ENCODE peak calls at places on chromosomes 12 and 14, in ten cellular contexts. One of them, this sample, is unnamed.

GRCh38 chr14:84162658-84163057 is 1367.3 kb upstream of the FLRT2 start:
- DNase-seq in GM10248: no peak
- DNase-seq in heart left ventricle: no peak
- DNase-seq in GM20000: no peak
- DNase-seq in progenitor cell of endocrine pancreas: no peak
- DNase-seq in endothelial cell: no peak
- DNase-seq in thoracic aorta: no peak
- DNase-seq in heart right ventricle: no peak
- DNase-seq in stomach: no peak
- DNase-seq in psoas muscle: no peak
- DNase-seq in this sample: no peak

GRCh38 chr12:91267039-91267438 is 84.4 kb upstream of the DCN start:
- DNase-seq in heart right ventricle: no peak
- DNase-seq in endothelial cell: no peak
- DNase-seq in psoas muscle: no peak
- DNase-seq in GM20000: no peak
- DNase-seq in GM10248: no peak
- DNase-seq in heart left ventricle: no peak
- DNase-seq in stomach: no peak
- DNase-seq in thoracic aorta: no peak
- DNase-seq in progenitor cell of endocrine pancreas: no peak
- DNase-seq in this sample: no peak

GRCh38 chr12:120080043-120080400 is 36.5 kb downstream of the RAB35 start:
- DNase-seq in stomach: no peak
- DNase-seq in GM20000: no peak
- DNase-seq in thoracic aorta: no peak
- DNase-seq in endothelial cell: no peak
- DNase-seq in heart left ventricle: no peak
- DNase-seq in heart right ventricle: no peak
- DNase-seq in GM10248: no peak
- DNase-seq in progenitor cell of endocrine pancreas: no peak
- DNase-seq in psoas muscle: no peak
- DNase-seq in this sample: no peak

GRCh38 chr14:55731881-55732498 is 152.0 kb downstream of the KTN1 start:
- DNase-seq in endothelial cell: peak
- DNase-seq in stomach: peak
- DNase-seq in GM20000: peak
- DNase-seq in progenitor cell of endocrine pancreas: peak
- DNase-seq in thoracic aorta: no peak
- DNase-seq in GM10248: no peak
- DNase-seq in heart left ventricle: no peak
- DNase-seq in psoas muscle: no peak
- DNase-seq in heart right ventricle: peak
- DNase-seq in this sample: no peak

GRCh38 chr12:58804749-58805148 is 115.6 kb downstream of the LRIG3 start:
- DNase-seq in endothelial cell: no peak
- DNase-seq in GM10248: no peak
- DNase-seq in thoracic aorta: no peak
- DNase-seq in psoas muscle: no peak
- DNase-seq in heart left ventricle: no peak
- DNase-seq in heart right ventricle: no peak
- DNase-seq in stomach: no peak
- DNase-seq in GM20000: peak
- DNase-seq in progenitor cell of endocrine pancreas: no peak
- DNase-seq in this sample: no peak

GRCh38 chr12:108826807-108827721 is 30.3 kb downstream of the SSH1 start:
- DNase-seq in endothelial cell: no peak
- DNase-seq in heart right ventricle: no peak
- DNase-seq in GM20000: no peak
- DNase-seq in GM10248: no peak
- DNase-seq in thoracic aorta: no peak
- DNase-seq in stomach: no peak
- DNase-seq in psoas muscle: no peak
- DNase-seq in heart left ventricle: no peak
- DNase-seq in progenitor cell of endocrine pancreas: no peak
- DNase-seq in this sample: no peak

GRCh38 chr12:14057895-14058294 is 76.5 kb upstream of the GRIN2B start:
- DNase-seq in stomach: no peak
- DNase-seq in endothelial cell: no peak
- DNase-seq in GM10248: no peak
- DNase-seq in thoracic aorta: no peak
- DNase-seq in heart right ventricle: no peak
- DNase-seq in progenitor cell of endocrine pancreas: no peak
- DNase-seq in heart left ventricle: no peak
- DNase-seq in psoas muscle: no peak
- DNase-seq in GM20000: no peak
- DNase-seq in this sample: no peak

GRCh38 chr12:109277899-109278762 is 31.0 kb downstream of the FOXN4 start:
- DNase-seq in heart left ventricle: no peak
- DNase-seq in psoas muscle: peak
- DNase-seq in stomach: no peak
- DNase-seq in heart right ventricle: no peak
- DNase-seq in thoracic aorta: no peak
- DNase-seq in GM10248: no peak
- DNase-seq in GM20000: no peak
- DNase-seq in progenitor cell of endocrine pancreas: no peak
- DNase-seq in endothelial cell: no peak
- DNase-seq in this sample: no peak

GRCh38 chr14:48693793-48694192 is 892.4 kb downstream of the RPS29 start:
- DNase-seq in heart left ventricle: no peak
- DNase-seq in progenitor cell of endocrine pancreas: no peak
- DNase-seq in stomach: no peak
- DNase-seq in endothelial cell: no peak
- DNase-seq in GM10248: no peak
- DNase-seq in thoracic aorta: no peak
- DNase-seq in heart right ventricle: no peak
- DNase-seq in GM20000: no peak
- DNase-seq in psoas muscle: no peak
- DNase-seq in this sample: no peak

GRCh38 chr14:48686650-48687049 is 899.5 kb downstream of the RPS29 start:
- DNase-seq in progenitor cell of endocrine pancreas: no peak
- DNase-seq in stomach: no peak
- DNase-seq in heart right ventricle: no peak
- DNase-seq in GM20000: no peak
- DNase-seq in thoracic aorta: no peak
- DNase-seq in endothelial cell: no peak
- DNase-seq in heart left ventricle: no peak
- DNase-seq in GM10248: no peak
- DNase-seq in psoas muscle: no peak
- DNase-seq in this sample: no peak

DNA sequence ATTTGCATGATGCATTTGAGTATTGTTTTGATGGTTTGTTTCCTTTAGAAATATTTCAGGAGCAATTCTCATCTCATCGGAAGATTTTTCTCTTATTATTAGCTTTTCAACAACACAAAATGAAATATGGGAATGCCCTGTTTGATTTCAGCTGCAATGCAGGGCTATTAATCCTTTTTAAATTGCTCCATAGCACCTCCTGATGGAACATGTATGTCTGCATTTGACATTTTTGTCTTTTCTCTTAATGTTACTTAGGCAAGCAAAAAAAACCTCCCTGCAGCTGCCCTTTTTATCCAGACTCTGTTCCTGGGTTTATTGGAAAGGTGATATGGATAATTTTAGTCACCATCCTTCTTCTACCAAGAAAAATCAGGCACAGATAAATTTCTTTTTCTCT is 895.8 kb downstream of the RPS29 start:
- DNase-seq in heart right ventricle: no peak
- DNase-seq in GM20000: no peak
- DNase-seq in endothelial cell: no peak
- DNase-seq in psoas muscle: no peak
- DNase-seq in progenitor cell of endocrine pancreas: no peak
- DNase-seq in thoracic aorta: no peak
- DNase-seq in stomach: no peak
- DNase-seq in heart left ventricle: no peak
- DNase-seq in GM10248: no peak
- DNase-seq in this sample: no peak
- TF ChIP-seq CTCF in heart right ventricle: no peak
- TF ChIP-seq CTCF in GM20000: no peak
- TF ChIP-seq CTCF in endothelial cell: no peak
- TF ChIP-seq CTCF in psoas muscle: no peak
- TF ChIP-seq CTCF in progenitor cell of endocrine pancreas: peak
- TF ChIP-seq CTCF in thoracic aorta: no peak
- TF ChIP-seq CTCF in stomach: no peak
- TF ChIP-seq CTCF in heart left ventricle: no peak
- TF ChIP-seq CTCF in GM10248: no peak
- TF ChIP-seq CTCF in this sample: no peak

GRCh38 chr14:22483863-22484593 is 105.0 kb downstream of the DAD1 start:
- DNase-seq in GM10248: no peak
- DNase-seq in endothelial cell: no peak
- DNase-seq in progenitor cell of endocrine pancreas: no peak
- DNase-seq in thoracic aorta: no peak
- DNase-seq in GM20000: no peak
- DNase-seq in psoas muscle: no peak
- DNase-seq in stomach: no peak
- DNase-seq in heart left ventricle: no peak
- DNase-seq in heart right ventricle: no peak
- DNase-seq in this sample: no peak
- TF ChIP-seq CTCF in GM10248: no peak
- TF ChIP-seq CTCF in endothelial cell: no peak
- TF ChIP-seq CTCF in progenitor cell of endocrine pancreas: no peak
- TF ChIP-seq CTCF in thoracic aorta: no peak
- TF ChIP-seq CTCF in GM20000: no peak
- TF ChIP-seq CTCF in psoas muscle: no peak
- TF ChIP-seq CTCF in stomach: no peak
- TF ChIP-seq CTCF in heart left ventricle: no peak
- TF ChIP-seq CTCF in heart right ventricle: no peak
- TF ChIP-seq CTCF in this sample: no peak

DNA sequence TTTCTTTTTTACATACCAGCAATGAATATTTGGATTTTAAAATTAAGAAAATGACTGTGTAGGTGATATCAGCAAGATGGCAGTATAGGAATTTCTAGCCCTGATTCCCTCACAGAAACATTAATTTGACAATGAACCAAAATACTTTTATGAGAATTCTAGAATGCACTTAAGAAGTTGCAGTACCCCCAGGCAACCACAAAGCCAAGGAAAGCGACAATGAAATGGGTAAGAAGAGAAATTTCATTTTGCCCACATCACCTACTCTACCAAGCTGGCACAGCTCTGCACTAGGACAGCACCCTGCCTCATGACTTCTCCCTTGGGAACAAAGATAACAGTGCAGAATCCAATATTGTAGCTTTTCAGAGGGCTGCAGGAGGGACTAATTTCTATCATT is 6.6 kb downstream of the OR9K2 start:
- DNase-seq in GM10248: no peak
- DNase-seq in GM20000: no peak
- DNase-seq in progenitor cell of endocrine pancreas: no peak
- DNase-seq in stomach: no peak
- DNase-seq in thoracic aorta: no peak
- DNase-seq in heart left ventricle: no peak
- DNase-seq in endothelial cell: no peak
- DNase-seq in psoas muscle: no peak
- DNase-seq in heart right ventricle: no peak
- DNase-seq in this sample: no peak
- TF ChIP-seq CTCF in GM10248: no peak
- TF ChIP-seq CTCF in GM20000: no peak
- TF ChIP-seq CTCF in progenitor cell of endocrine pancreas: peak
- TF ChIP-seq CTCF in stomach: no peak
- TF ChIP-seq CTCF in thoracic aorta: no peak
- TF ChIP-seq CTCF in heart left ventricle: no peak
- TF ChIP-seq CTCF in endothelial cell: no peak
- TF ChIP-seq CTCF in psoas muscle: no peak
- TF ChIP-seq CTCF in heart right ventricle: no peak
- TF ChIP-seq CTCF in this sample: no peak

DNA sequence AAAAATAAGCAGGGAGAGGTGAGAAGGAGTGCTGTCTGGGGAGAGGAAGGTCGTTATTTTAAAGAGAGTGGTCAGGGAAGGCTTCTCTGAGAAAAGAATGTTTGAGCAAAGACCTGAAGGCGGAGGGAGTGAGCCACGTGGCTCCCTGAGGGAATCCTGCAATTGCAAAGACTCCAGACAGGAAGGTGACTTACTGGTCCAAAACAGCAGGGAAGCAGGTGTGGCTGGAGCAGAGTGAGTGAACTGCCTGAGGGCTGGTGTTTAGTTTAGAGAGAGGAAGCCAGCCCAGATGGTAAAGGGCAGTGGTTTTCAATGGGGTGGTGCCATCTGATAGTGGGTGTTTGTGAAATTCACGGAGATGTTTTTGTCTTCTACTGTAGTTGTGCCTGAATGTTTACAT is 58.8 kb upstream of the LTA4H start:
- DNase-seq in GM10248: no peak
- DNase-seq in stomach: peak
- DNase-seq in progenitor cell of endocrine pancreas: no peak
- DNase-seq in thoracic aorta: no peak
- DNase-seq in psoas muscle: no peak
- DNase-seq in heart right ventricle: peak
- DNase-seq in endothelial cell: peak
- DNase-seq in GM20000: no peak
- DNase-seq in heart left ventricle: peak
- DNase-seq in this sample: no peak
- TF ChIP-seq CTCF in GM10248: no peak
- TF ChIP-seq CTCF in stomach: no peak
- TF ChIP-seq CTCF in progenitor cell of endocrine pancreas: no peak
- TF ChIP-seq CTCF in thoracic aorta: no peak
- TF ChIP-seq CTCF in psoas muscle: no peak
- TF ChIP-seq CTCF in heart right ventricle: no peak
- TF ChIP-seq CTCF in endothelial cell: no peak
- TF ChIP-seq CTCF in GM20000: no peak
- TF ChIP-seq CTCF in heart left ventricle: no peak
- TF ChIP-seq CTCF in this sample: no peak